ENCODE peak calls at places on chromosomes 7 and 10, in six cellular contexts. U is adipocyte, F is cardiac muscle cell, T is left lung, L is right lobe of liver, S is breast epithelium. X is an unnamed sample.
A peak's percentile ranks its signal among the peaks of the same experiment; 100 is the strongest.

GRCh38 chr10:23099816-23100215 is 4.4 kb downstream of the MSRB2 start:
- DNase-seq in S (no peak), F (no peak), U (no peak), L (no peak), T (no peak), X (no peak)

GRCh38 chr10:67705921-67706320 is 9.9 kb upstream of the CTNNA3 start:
- DNase-seq in T (no peak), S (no peak), F (no peak), U (no peak), L (no peak), X (no peak)

GRCh38 chr7:43847496-43847895 is 21.8 kb downstream of the MRPS24 start:
- DNase-seq in T (no peak), L (no peak), U (no peak), S (no peak), F (no peak), X (peak; percentile 28)

GRCh38 chr7:137564677-137565076 is 221.1 kb upstream of the PTN start:
- DNase-seq in T (no peak), U (no peak), F (no peak), L (no peak), S (no peak), X (no peak)

GRCh38 chr7:5653661-5654060 is 127.8 kb downstream of the RNF216 start:
- DNase-seq in U (no peak), S (no peak), L (no peak), T (no peak), F (no peak), X (no peak)

GRCh38 chr7:3197567-3198212 is 103.4 kb upstream of the SDK1 start:
- DNase-seq in U (no peak), T (no peak), S (no peak), F (no peak), L (no peak), X (no peak)

GRCh38 chr10:130109796-130110235 is 814 bp downstream of the C10orf143 start:
- DNase-seq in L (peak; percentile 71), S (peak; percentile 59), U (peak; percentile 92), T (peak; percentile 50), F (peak; percentile 93), X (peak; percentile 50)

GRCh38 chr10:128067691-128068397 is 58.4 kb downstream of the MKI67 start:
- DNase-seq in L (peak; percentile 40), U (no peak), F (no peak), T (no peak), S (no peak), X (no peak)

GRCh38 chr10:88538038-88538437 is 45.1 kb downstream of the RNLS start:
- DNase-seq in L (no peak), S (no peak), U (peak; percentile 86), T (no peak), F (peak; percentile 97), X (no peak)

GRCh38 chr7:128954830-128955797 is 17.4 kb downstream of the IRF5 start:
- DNase-seq in S (no peak), U (peak; percentile 56), L (no peak), T (no peak), F (peak; percentile 72), X (peak; percentile 65)

GRCh38 chr7:1939434-1940401 is 269.6 kb downstream of the ELFN1 start:
- DNase-seq in U (no peak), S (no peak), F (no peak), T (peak; percentile 51), L (no peak), X (no peak)

GRCh38 chr10:119270893-119271361 is 63.6 kb downstream of the GRK5 start:
- DNase-seq in L (peak; percentile 83), S (peak; percentile 65), T (peak; percentile 86), F (peak; percentile 85), U (no peak), X (no peak)

GRCh38 chr10:98246911-98247820 is 20.8 kb downstream of the LOXL4 start:
- DNase-seq in U (peak; percentile 42), T (no peak), F (no peak), L (no peak), S (no peak), X (no peak)

GRCh38 chr10:1183033-1183396 is 126.8 kb downstream of the WDR37 start:
- DNase-seq in L (no peak), S (no peak), T (peak; percentile 31), F (no peak), U (no peak), X (no peak)

GRCh38 chr7:73599151-73599882 is 20.9 kb upstream of the TBL2 start:
- DNase-seq in U (no peak), L (no peak), T (no peak), F (no peak), S (no peak), X (no peak)

GRCh38 chr7:73602721-73603651 is 21.3 kb downstream of the MLXIPL start:
- DNase-seq in U (no peak), S (no peak), L (no peak), F (no peak), T (no peak), X (peak; percentile 26)

GRCh38 chr7:73596191-73597065 is 18.0 kb upstream of the TBL2 start:
- DNase-seq in F (no peak), U (no peak), T (no peak), S (no peak), L (no peak), X (no peak)

GRCh38 chr7:73597978-73598782 is 19.8 kb upstream of the TBL2 start:
- DNase-seq in F (no peak), T (no peak), U (no peak), S (no peak), L (no peak), X (no peak)

DNA sequence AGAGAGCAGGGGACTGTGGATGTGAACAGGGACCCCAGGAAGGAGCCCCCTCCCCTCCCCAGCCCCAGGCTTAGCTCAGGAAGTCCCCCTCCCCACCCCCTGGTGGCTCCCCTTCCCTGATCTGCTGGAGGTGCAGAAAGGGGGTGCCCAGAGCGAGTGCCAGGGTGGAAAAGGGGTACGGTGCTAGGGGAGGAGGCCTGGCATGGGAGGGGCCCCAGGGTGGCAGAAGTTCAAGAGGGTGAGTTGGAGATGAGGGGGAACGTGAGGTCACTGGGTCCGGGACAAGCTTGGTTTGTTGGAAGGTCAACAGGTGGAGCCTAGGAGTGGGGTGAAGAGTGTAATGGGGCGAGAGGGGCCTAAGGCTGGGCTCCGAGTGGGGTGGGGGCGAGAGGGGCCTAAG is 21.5 kb upstream of the TBL2 start:
- DNase-seq in F (no peak), U (no peak), S (no peak), T (no peak), L (no peak), X (no peak)
- H3K27me3 ChIP-seq in F (no peaks in the 10 kb centered on the region), U (peaks cover 4% of the 10 kb centered on the region), S (no peaks in the 10 kb centered on the region), T (no peaks in the 10 kb centered on the region), L (no peaks in the 10 kb centered on the region), X (no peaks in the 10 kb centered on the region)

GRCh38 chr7:94030634-94031033 is 26.5 kb upstream of the BET1 start:
- DNase-seq in T (no peak), F (no peak), L (no peak), U (no peak), S (no peak), X (no peak)
- H3K4me3 ChIP-seq in T (no peak overlapping the region), F (no peak overlapping the region), L (no peak overlapping the region), U (no peak overlapping the region), S (no peak overlapping the region), X (no peak overlapping the region)

GRCh38 chr10:93073539-93074136 is at the start of gene CYP26A1:
- DNase-seq in S (no peak), T (no peak), F (no peak), L (peak; percentile 67), U (no peak), X (no peak)
- H3K27me3 ChIP-seq in S (no peaks in the 10 kb centered on the region), T (peaks cover 70% of the 10 kb centered on the region), F (peaks cover 80% of the 10 kb centered on the region), L (no peaks in the 10 kb centered on the region), U (peaks cover 68% of the 10 kb centered on the region), X (peaks cover 24% of the 10 kb centered on the region)

GRCh38 chr7:148962515-148962822 is 65.8 kb downstream of the PDIA4 start:
- DNase-seq in T (no peak), U (no peak), S (no peak), F (no peak), L (no peak), X (no peak)

GRCh38 chr7:148962823-148963582 is 65.3 kb downstream of the PDIA4 start:
- DNase-seq in U (peak; percentile 88), L (peak; percentile 64), F (peak; percentile 79), T (peak; percentile 66), S (no peak), X (peak; percentile 41)

GRCh38 chr7:148963583-148964509 is 64.5 kb downstream of the PDIA4 start:
- DNase-seq in U (peak; percentile 19), L (no peak), F (peak; percentile 35), T (no peak), S (no peak), X (no peak)

GRCh38 chr7:148964510-148965267 is 63.6 kb downstream of the PDIA4 start:
- DNase-seq in F (peak; percentile 14), T (no peak), U (no peak), S (no peak), L (no peak), X (no peak)

DNA sequence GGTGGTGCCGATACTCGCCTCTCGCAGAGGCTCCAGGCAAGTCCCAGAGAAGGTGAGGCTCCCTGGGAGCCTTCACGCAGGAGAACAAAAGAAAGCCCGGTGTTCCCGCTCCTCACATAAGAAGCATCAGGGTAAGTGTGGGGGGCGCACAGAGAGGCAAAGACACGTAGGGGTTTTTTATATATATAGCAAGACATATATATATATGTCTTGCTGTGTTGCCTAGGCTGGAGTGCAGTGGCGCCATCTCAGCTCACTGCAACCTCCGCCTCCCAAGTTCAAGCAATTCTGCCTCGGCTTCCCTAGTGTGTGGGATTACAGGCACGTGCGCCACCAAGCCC is 61.3 kb downstream of the PDIA4 start:
- DNase-seq in U (no peak), F (no peak), S (no peak), L (no peak), T (no peak), X (no peak)
- H3K4me3 ChIP-seq in U (peak overlapping the region; percentile 80), F (no peak overlapping the region), S (peak overlapping the region; percentile 63), L (no peak overlapping the region), T (no peak overlapping the region), X (no peak overlapping the region)

GRCh38 chr7:101362334-101363195 is at the start of gene COL26A1:
- DNase-seq in S (no peak), L (peak; percentile 69), F (peak; percentile 29), T (no peak), U (peak; percentile 61), X (peak; percentile 27)
- H3K27me3 ChIP-seq in S (no peaks in the 10 kb centered on the region), L (no peaks in the 10 kb centered on the region), F (peaks cover 7% of the 10 kb centered on the region), T (peaks cover 14% of the 10 kb centered on the region), U (peaks cover 42% of the 10 kb centered on the region), X (no peaks in the 10 kb centered on the region)

X was measured in MG63.